ENCODE peak calls at places on chromosomes 7 and 10, in four cellular contexts. B, A, K and E are unnamed samples.

GRCh38 chr7:31921047-31921446 is 149.2 kb downstream of the PDE1C start:
- DNase-seq in B (no peak), A (no peak), K (no peak), E (no peak)

GRCh38 chr10:97336942-97337719 is 2.6 kb upstream of the FRAT2 start:
- DNase-seq in B (peak), A (no peak), K (no peak), E (peak)

GRCh38 chr10:119174109-119174508 is 4.5 kb downstream of the PRDX3 start:
- DNase-seq in B (peak), A (no peak), K (no peak), E (no peak)

GRCh38 chr10:28991738-28992270 is 297.1 kb upstream of the LYZL1 start:
- DNase-seq in B (peak), A (peak), K (peak), E (peak)

GRCh38 chr7:137667633-137668387 is 179.0 kb downstream of the DGKI start:
- DNase-seq in B (no peak), A (peak), K (no peak), E (no peak)

GRCh38 chr10:44030132-44030531 is 354.8 kb downstream of the CXCL12 start:
- DNase-seq in B (peak), A (no peak), K (no peak), E (peak)

GRCh38 chr7:119665791-119666190 is 607.2 kb upstream of the KCND2 start:
- DNase-seq in B (no peak), A (no peak), K (no peak), E (no peak)

GRCh38 chr7:135536160-135536559 is 21.6 kb upstream of the NUP205 start:
- DNase-seq in B (no peak), A (peak), K (no peak), E (no peak)

GRCh38 chr7:144842377-144842851 is 6.6 kb upstream of the TPK1 start:
- DNase-seq in B (peak), A (no peak), K (no peak), E (no peak)

GRCh38 chr7:143283344-143283743 is 1.4 kb upstream of the TMEM139 start:
- DNase-seq in B (peak), A (no peak), K (no peak), E (no peak)

GRCh38 chr10:104059364-104059763 is 26.3 kb downstream of the COL17A1 start:
- DNase-seq in B (peak), A (no peak), K (no peak), E (no peak)
- H3K27ac ChIP-seq in B (no peak), A (no peak), K (no peak), E (no peak)

DNA sequence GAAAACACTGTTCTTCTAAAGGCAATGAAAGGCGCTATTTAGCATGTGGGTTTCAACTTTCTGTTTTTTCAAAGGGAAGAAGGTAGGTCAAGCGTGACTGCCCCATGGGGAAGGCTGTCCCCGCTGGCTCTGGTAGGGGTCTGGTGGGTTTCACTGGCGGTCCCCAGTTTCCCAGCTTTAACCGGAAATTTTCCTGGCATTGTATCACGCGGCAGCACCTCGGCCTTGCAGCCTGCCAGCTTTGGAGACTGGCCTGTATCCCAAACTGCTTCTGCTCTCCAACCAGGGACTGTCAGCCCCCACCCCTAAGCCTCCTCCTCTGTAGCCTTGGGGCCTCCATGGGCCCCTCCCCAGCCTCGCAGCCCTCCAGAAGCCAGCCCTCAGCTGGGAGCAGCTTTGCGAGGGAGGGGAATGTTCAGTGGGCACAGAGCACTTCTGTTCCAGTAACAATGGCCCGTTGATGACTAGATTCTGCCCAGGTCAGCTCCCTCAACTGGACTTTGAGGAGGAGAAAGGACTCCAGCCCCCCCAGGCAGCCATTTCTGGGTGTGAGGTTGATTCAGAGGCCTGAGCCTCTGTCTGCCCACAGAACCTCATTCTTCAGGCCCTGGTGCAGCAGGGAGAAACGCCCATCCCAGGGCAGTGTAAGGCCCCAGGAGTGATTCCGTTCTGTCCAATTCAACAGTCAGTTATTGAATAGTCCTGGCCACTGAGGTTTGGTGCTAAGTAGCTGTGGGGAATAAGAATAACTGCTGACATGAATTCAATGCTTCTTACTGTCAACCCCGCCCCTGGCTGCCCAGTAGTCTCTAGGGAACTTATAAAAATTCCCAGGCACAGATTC is 17.1 kb downstream of the CHST3 start:
- DNase-seq in B (no peak), A (peak), K (no peak), E (no peak)
- H3K27ac ChIP-seq in B (no peak), A (peak), K (no peak), E (no peak)

GRCh38 chr7:93147358-93147757 is 827 bp downstream of the SAMD9L start:
- DNase-seq in B (no peak), A (peak), K (peak), E (no peak)
- H3K27ac ChIP-seq in B (no peak), A (peak), K (peak), E (no peak)

DNA sequence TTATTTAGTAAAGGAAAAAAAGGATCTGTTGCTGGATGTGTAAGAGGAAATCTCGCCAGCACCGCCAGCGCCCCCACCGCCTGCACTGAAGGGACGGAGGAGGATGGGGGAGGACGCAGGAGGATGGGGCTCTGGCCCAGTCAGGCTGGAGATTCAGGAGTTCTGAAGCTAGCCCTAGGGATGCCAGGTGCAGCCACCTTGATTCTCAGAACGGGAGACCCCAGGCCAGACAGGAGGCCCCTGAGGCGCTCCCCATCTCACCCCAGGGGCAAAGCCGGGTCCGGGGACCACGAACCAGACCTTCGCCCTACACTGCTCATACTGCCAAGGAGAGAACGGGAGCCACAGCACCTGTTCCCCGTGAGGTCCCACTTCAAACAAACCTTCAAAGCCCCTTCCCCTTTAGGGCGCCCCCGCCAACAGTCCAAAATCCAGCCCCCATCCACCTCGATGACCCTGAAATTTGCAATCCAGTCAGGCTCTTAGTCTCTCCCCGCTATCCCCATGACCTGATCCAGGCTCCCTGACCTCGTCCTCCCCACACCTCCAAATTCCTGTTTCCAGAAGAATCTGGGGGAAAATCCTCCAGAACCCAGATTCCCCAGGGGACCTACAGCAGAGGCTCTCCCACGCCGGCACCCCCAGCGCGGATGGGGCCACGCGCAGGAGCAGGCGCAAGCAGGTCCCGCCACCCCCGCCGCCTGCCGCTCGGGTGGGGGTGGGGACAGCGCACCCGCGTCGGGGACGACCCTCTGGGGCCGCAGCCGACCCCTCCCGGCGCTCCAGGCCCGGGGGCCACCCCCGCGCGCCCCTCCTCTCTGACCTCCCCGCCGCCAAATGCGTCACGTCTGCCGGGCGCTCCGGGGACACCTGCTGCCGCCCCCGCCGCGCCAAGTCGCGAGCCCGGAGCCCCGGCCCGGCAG is 929 bp downstream of the CAMK2B start:
- DNase-seq in B (no peak), A (peak), K (no peak), E (no peak)
- H3K27ac ChIP-seq in B (no peak), A (no peak), K (no peak), E (no peak)

GRCh38 chr10:30472414-30473155 is 38.6 kb downstream of the MAP3K8 start:
- DNase-seq in B (no peak), A (no peak), K (no peak), E (no peak)
- H3K27ac ChIP-seq in B (no peak), A (no peak), K (no peak), E (no peak)

GRCh38 chr7:107029061-107029763 is 15.3 kb upstream of the PRKAR2B start:
- DNase-seq in B (no peak), A (peak), K (no peak), E (no peak)

GRCh38 chr7:107029764-107030286 is 14.7 kb upstream of the PRKAR2B start:
- DNase-seq in B (no peak), A (no peak), K (no peak), E (no peak)

GRCh38 chr7:107032720-107033438 is 11.6 kb upstream of the PRKAR2B start:
- DNase-seq in B (no peak), A (no peak), K (no peak), E (no peak)

GRCh38 chr7:107034553-107034952 is 10.0 kb upstream of the PRKAR2B start:
- DNase-seq in B (no peak), A (no peak), K (no peak), E (no peak)

DNA sequence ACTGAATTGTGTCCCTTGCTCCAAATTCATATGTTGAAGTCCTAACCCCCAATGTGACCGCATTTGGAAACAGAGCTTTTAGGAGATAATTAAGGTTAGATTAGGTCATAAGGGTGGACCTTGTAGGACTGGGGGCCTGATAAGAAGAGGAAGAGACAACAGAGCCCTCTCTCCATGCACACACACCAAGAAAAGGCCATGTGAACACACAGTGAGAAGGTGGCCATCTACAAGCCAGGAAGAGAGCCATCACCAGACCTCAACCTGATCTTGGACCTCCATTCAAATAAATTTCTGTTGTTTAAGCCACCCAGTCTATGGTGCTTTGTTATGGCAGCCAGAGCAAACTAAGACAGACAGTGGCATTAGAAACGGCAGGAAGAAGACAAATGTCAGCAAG is 12.5 kb upstream of the PRKAR2B start:
- DNase-seq in B (no peak), A (no peak), K (no peak), E (no peak)
- H3K27ac ChIP-seq in B (no peak), A (no peak), K (no peak), E (no peak)

GRCh38 chr7:73828972-73829371 is 1.8 kb upstream of the CLDN4 start:
- DNase-seq in B (no peak), A (no peak), K (no peak), E (no peak)

GRCh38 chr7:73830618-73830871 is 251 bp upstream of the CLDN4 start:
- DNase-seq in B (no peak), A (no peak), K (no peak), E (no peak)

GRCh38 chr7:73830872-73831655 is at the start of gene CLDN4:
- DNase-seq in B (peak), A (no peak), K (no peak), E (no peak)

GRCh38 chr7:73829505-73829904 is 1.3 kb upstream of the CLDN4 start:
- DNase-seq in B (peak), A (no peak), K (no peak), E (no peak)

GRCh38 chr7:73829921-73830617 is 727 bp upstream of the CLDN4 start:
- DNase-seq in B (no peak), A (no peak), K (no peak), E (no peak)
- H3K27ac ChIP-seq in B (no peak), A (no peak), K (no peak), E (no peak)

DNA sequence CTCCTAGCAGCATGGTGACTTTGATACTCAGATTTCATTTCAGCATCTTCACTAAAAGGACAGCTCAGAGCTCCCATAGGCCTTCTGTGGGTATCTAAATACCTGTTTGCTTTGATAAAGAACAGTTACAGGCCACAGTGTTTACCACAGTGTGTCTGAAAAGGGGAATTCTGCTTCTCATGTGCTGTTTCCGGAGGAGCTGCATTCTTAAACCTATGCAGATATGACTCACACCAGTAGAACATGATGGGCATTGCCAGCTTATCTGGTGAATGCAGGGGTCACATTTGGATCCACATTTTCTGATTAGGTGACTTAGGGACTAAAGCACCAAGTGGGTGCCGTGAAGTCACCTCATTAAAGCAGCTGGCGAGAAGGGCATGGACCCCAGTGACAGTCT is 52.6 kb downstream of the TRRAP start:
- DNase-seq in B (no peak), A (peak), K (no peak), E (no peak)
- H3K27ac ChIP-seq in B (no peak), A (no peak), K (no peak), E (no peak)

GRCh38 chr7:4883352-4884144 is at the start of gene RADIL:
- DNase-seq in B (peak), A (peak), K (peak), E (peak)

GRCh38 chr7:4882169-4882741 is 1.3 kb downstream of the RADIL start:
- DNase-seq in B (peak), A (peak), K (no peak), E (no peak)

GRCh38 chr7:4885317-4885807 is 1.8 kb upstream of the RADIL start:
- DNase-seq in B (no peak), A (no peak), K (no peak), E (no peak)

GRCh38 chr7:4880218-4880617 is 3.3 kb downstream of the RADIL start:
- DNase-seq in B (no peak), A (no peak), K (no peak), E (no peak)

DNA sequence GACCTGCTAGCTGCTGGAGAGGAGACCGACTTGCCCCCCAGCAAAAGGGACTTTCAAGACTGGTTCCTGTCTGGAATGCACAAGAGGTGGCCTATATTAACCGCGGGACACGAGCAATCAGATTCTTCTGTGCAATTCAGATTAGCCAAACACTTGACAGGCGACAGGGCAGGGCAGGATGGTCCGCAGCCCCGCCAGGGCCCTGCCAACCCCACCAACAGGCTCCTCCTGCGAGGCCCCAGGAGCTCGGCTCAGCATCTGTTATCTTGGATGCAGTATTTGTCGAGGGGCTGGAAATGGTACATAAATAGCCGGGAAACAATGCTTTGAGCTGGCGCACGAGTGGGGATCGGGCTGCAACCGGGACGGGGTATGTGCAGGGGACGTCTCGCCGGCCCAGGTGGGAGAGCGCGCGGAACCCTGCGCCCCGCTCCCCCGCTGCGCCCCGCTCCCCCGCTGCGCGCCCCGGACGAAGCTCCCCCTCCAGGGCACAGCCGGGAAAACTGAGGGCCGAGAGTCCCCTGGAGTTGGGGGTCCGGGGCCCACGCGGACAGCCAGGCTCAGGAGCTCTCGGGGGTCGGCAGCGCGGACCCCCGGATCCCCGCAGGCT is 669 bp downstream of the RADIL start:
- DNase-seq in B (peak), A (peak), K (no peak), E (no peak)
- H3K27ac ChIP-seq in B (no peak), A (peak), K (no peak), E (no peak)